ENCODE peak calls at places on chromosomes 6 and 20, in five cellular contexts. One of them, this sample, is unnamed.

GRCh38 chr6:34043371-34043770 is 102.5 kb downstream of the GRM4 start:
- DNase-seq in tibial artery: no peak
- DNase-seq in AG09319: no peak
- DNase-seq in RWPE1: no peak
- DNase-seq in transverse colon: no peak
- DNase-seq in this sample: no peak

GRCh38 chr20:34526466-34526865 is 10.2 kb downstream of the DYNLRB1 start:
- DNase-seq in tibial artery: no peak
- DNase-seq in AG09319: no peak
- DNase-seq in RWPE1: no peak
- DNase-seq in transverse colon: no peak
- DNase-seq in this sample: no peak

GRCh38 chr6:7479801-7480266 is 61.6 kb upstream of the DSP start:
- DNase-seq in tibial artery: no peak
- DNase-seq in AG09319: peak
- DNase-seq in RWPE1: peak
- DNase-seq in transverse colon: peak
- DNase-seq in this sample: peak

GRCh38 chr20:50699688-50700087 is 8.3 kb upstream of the RIPOR3 start:
- DNase-seq in tibial artery: no peak
- DNase-seq in AG09319: no peak
- DNase-seq in RWPE1: no peak
- DNase-seq in transverse colon: no peak
- DNase-seq in this sample: no peak

GRCh38 chr20:10495173-10495572 is 60.1 kb downstream of the SLX4IP start:
- DNase-seq in tibial artery: no peak
- DNase-seq in AG09319: no peak
- DNase-seq in RWPE1: no peak
- DNase-seq in transverse colon: no peak
- DNase-seq in this sample: no peak

GRCh38 chr6:82033631-82034211 is 213.8 kb downstream of the IBTK start:
- DNase-seq in tibial artery: peak
- DNase-seq in AG09319: no peak
- DNase-seq in RWPE1: no peak
- DNase-seq in transverse colon: no peak
- DNase-seq in this sample: peak

GRCh38 chr6:25315194-25315593 is 36.0 kb downstream of the CARMIL1 start:
- DNase-seq in tibial artery: no peak
- DNase-seq in AG09319: no peak
- DNase-seq in RWPE1: no peak
- DNase-seq in transverse colon: no peak
- DNase-seq in this sample: no peak

GRCh38 chr20:35883778-35884540 is 70.3 kb downstream of the SCAND1 start:
- DNase-seq in tibial artery: peak
- DNase-seq in AG09319: peak
- DNase-seq in RWPE1: peak
- DNase-seq in transverse colon: peak
- DNase-seq in this sample: peak

GRCh38 chr6:52152070-52152423 is 34.1 kb upstream of the IL17A start:
- DNase-seq in tibial artery: no peak
- DNase-seq in AG09319: no peak
- DNase-seq in RWPE1: no peak
- DNase-seq in transverse colon: no peak
- DNase-seq in this sample: no peak

GRCh38 chr6:17115251-17116089 is 13.6 kb downstream of the STMND1 start:
- DNase-seq in tibial artery: no peak
- DNase-seq in AG09319: peak
- DNase-seq in RWPE1: peak
- DNase-seq in transverse colon: no peak
- DNase-seq in this sample: peak

GRCh38 chr20:49832632-49833327 is 20.2 kb downstream of the SLC9A8 start:
- DNase-seq in tibial artery: no peak
- DNase-seq in AG09319: no peak
- DNase-seq in RWPE1: peak
- DNase-seq in transverse colon: no peak
- DNase-seq in this sample: peak

GRCh38 chr6:4067673-4068072 is 11.3 kb downstream of the FAM217A start:
- DNase-seq in tibial artery: no peak
- DNase-seq in AG09319: no peak
- DNase-seq in RWPE1: no peak
- DNase-seq in transverse colon: no peak
- DNase-seq in this sample: no peak

GRCh38 chr6:112286010-112286409 is 31.6 kb upstream of the LAMA4 start:
- DNase-seq in tibial artery: no peak
- DNase-seq in AG09319: no peak
- DNase-seq in RWPE1: no peak
- DNase-seq in transverse colon: no peak
- DNase-seq in this sample: no peak

GRCh38 chr6:157724138-157724537 is 98.9 kb upstream of the SNX9 start:
- DNase-seq in tibial artery: no peak
- DNase-seq in AG09319: no peak
- DNase-seq in RWPE1: no peak
- DNase-seq in transverse colon: no peak
- DNase-seq in this sample: no peak

GRCh38 chr20:3432844-3433243 is 25.4 kb upstream of the DNAAF9 start:
- DNase-seq in tibial artery: no peak
- DNase-seq in AG09319: no peak
- DNase-seq in RWPE1: no peak
- DNase-seq in transverse colon: no peak
- DNase-seq in this sample: no peak

GRCh38 chr20:61459705-61460104 is 207.6 kb downstream of the CDH4 start:
- DNase-seq in tibial artery: no peak
- DNase-seq in AG09319: no peak
- DNase-seq in RWPE1: no peak
- DNase-seq in transverse colon: no peak
- DNase-seq in this sample: no peak

GRCh38 chr6:6409397-6410030 is 89.1 kb upstream of the F13A1 start:
- DNase-seq in tibial artery: no peak
- DNase-seq in AG09319: no peak
- DNase-seq in RWPE1: no peak
- DNase-seq in transverse colon: no peak
- DNase-seq in this sample: no peak

GRCh38 chr6:156777866-156778614 is 862 bp downstream of the ARID1B start:
- DNase-seq in tibial artery: peak
- DNase-seq in AG09319: no peak
- DNase-seq in RWPE1: peak
- DNase-seq in transverse colon: peak
- DNase-seq in this sample: peak

GRCh38 chr20:51888186-51888790 is 86.0 kb upstream of the SALL4 start:
- DNase-seq in tibial artery: no peak
- DNase-seq in AG09319: no peak
- DNase-seq in RWPE1: no peak
- DNase-seq in transverse colon: no peak
- DNase-seq in this sample: no peak

GRCh38 chr6:108250240-108250866 is 10.5 kb downstream of the SNX3 start:
- DNase-seq in tibial artery: no peak
- DNase-seq in AG09319: no peak
- DNase-seq in RWPE1: no peak
- DNase-seq in transverse colon: no peak
- DNase-seq in this sample: peak

GRCh38 chr6:108252055-108252454 is 8.8 kb downstream of the SNX3 start:
- DNase-seq in tibial artery: no peak
- DNase-seq in AG09319: no peak
- DNase-seq in RWPE1: no peak
- DNase-seq in transverse colon: no peak
- DNase-seq in this sample: no peak

GRCh38 chr6:108251252-108251651 is 9.6 kb downstream of the SNX3 start:
- DNase-seq in tibial artery: no peak
- DNase-seq in AG09319: no peak
- DNase-seq in RWPE1: no peak
- DNase-seq in transverse colon: no peak
- DNase-seq in this sample: no peak

GRCh38 chr6:108243836-108244235 is 17.0 kb downstream of the SNX3 start:
- DNase-seq in tibial artery: no peak
- DNase-seq in AG09319: no peak
- DNase-seq in RWPE1: no peak
- DNase-seq in transverse colon: no peak
- DNase-seq in this sample: no peak

DNA sequence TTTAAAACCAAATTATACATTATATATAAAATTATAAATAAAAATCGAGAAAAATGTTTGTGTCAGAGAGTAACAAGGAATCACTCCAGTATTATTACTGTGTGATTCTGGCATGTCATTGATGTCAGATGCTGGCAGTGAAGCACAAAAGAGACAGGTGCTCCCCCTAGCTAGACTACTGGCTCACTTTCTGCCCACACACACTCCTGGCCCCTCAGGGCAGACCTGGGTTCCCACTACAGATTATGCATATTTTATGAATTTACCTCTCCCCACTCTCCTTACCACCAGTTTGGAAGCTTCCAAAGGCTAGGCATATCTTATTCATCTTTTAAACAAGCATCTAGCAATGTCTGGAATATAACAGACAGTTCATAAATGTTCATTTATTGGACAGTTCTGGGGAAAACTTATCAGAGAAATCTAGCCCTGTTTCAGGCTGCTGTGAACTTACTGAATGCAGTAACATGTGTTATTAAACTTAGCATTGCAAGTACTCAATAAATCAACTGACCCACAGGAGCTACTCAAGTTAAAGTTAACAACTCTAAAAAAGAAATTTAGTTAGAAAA is 12.8 kb downstream of the SNX3 start:
- DNase-seq in tibial artery: no peak
- DNase-seq in AG09319: no peak
- DNase-seq in RWPE1: no peak
- DNase-seq in transverse colon: no peak
- DNase-seq in this sample: no peak
- TF ChIP-seq CTCF in tibial artery: no peak
- TF ChIP-seq CTCF in AG09319: no peak
- TF ChIP-seq CTCF in RWPE1: no peak
- TF ChIP-seq CTCF in transverse colon: no peak
- TF ChIP-seq CTCF in this sample: no peak

GRCh38 chr20:37907677-37908397 is 4.9 kb downstream of the VSTM2L start:
- DNase-seq in tibial artery: no peak
- DNase-seq in AG09319: peak
- DNase-seq in RWPE1: peak
- DNase-seq in transverse colon: no peak
- DNase-seq in this sample: peak
- TF ChIP-seq CTCF in tibial artery: no peak
- TF ChIP-seq CTCF in AG09319: no peak
- TF ChIP-seq CTCF in RWPE1: no peak
- TF ChIP-seq CTCF in transverse colon: no peak
- TF ChIP-seq CTCF in this sample: no peak

DNA sequence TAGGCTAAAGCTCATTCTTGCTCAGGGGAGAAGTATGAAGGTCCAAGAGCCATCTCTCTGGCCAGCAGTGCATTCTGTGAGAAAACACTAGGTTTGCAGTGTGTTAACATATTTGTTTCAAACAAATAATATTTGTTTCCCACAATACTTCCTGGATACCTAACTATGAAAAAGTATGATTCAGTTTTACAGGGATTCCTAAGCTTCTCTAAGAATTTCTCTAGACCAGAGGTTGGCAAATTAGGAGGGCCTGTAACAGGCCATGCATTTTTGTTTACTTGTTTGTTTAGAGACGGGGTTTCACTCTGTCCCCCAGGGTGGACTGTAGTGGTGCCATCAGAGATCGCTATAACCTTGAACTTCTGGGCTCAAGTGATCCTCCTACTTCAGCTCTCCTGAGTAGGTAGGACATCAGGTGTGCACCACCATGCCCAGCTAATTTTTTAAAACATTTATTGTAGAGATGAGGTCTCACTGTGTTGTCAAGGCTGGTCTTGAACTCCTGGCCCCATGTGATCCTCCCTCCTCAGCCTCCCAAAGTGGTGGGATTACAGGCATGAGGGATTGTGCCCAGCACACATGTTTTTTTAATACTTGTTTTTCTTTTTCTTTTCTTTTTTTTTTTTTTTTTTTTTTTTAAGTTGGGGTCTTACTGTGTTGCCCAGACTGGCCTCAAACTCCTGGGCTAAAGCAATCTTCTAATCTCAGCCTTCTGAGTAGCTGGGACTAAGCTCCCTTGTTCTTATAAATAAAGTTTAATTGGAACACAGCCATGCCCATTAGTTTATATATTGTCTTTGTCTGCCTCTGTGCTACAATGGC is 71.7 kb downstream of the ADGRG6 start:
- DNase-seq in tibial artery: no peak
- DNase-seq in AG09319: no peak
- DNase-seq in RWPE1: no peak
- DNase-seq in transverse colon: no peak
- DNase-seq in this sample: no peak
- TF ChIP-seq CTCF in tibial artery: no peak
- TF ChIP-seq CTCF in AG09319: no peak
- TF ChIP-seq CTCF in RWPE1: no peak
- TF ChIP-seq CTCF in transverse colon: no peak
- TF ChIP-seq CTCF in this sample: no peak

GRCh38 chr6:126804255-126805064 is 314.0 kb upstream of the RSPO3 start:
- DNase-seq in tibial artery: no peak
- DNase-seq in AG09319: peak
- DNase-seq in RWPE1: peak
- DNase-seq in transverse colon: no peak
- DNase-seq in this sample: peak
- TF ChIP-seq CTCF in tibial artery: peak
- TF ChIP-seq CTCF in AG09319: peak
- TF ChIP-seq CTCF in RWPE1: peak
- TF ChIP-seq CTCF in transverse colon: peak
- TF ChIP-seq CTCF in this sample: peak